ENCODE peak calls at places on chromosomes 4 and X, in nine cellular contexts. One of them, this sample, is unnamed. For H3K27me3, the result is how much of the 10 kb centered on the place peaks cover.

GRCh38 chr4:151786158-151786495 is 25.3 kb upstream of the GATB start:
- ATAC-seq in GM12878: peak
- ATAC-seq in IMR-90: no peak
- ATAC-seq in heart left ventricle: no peak
- ATAC-seq in upper lobe of left lung: no peak
- ATAC-seq in body of pancreas: no peak
- ATAC-seq in HepG2: no peak
- ATAC-seq in HCT116: no peak
- ATAC-seq in right lobe of liver: no peak
- ATAC-seq in this sample: no peak

GRCh38 chrX:56231706-56232105 is 450 bp upstream of the KLF8 start:
- ATAC-seq in upper lobe of left lung: no peak
- ATAC-seq in GM12878: no peak
- ATAC-seq in HepG2: no peak
- ATAC-seq in HCT116: no peak
- ATAC-seq in right lobe of liver: no peak
- ATAC-seq in body of pancreas: no peak
- ATAC-seq in heart left ventricle: no peak
- ATAC-seq in IMR-90: no peak
- ATAC-seq in this sample: no peak

GRCh38 chr4:74244049-74244448 is 64.2 kb upstream of the EPGN start:
- ATAC-seq in IMR-90: no peak
- ATAC-seq in HepG2: no peak
- ATAC-seq in GM12878: no peak
- ATAC-seq in HCT116: no peak
- ATAC-seq in body of pancreas: no peak
- ATAC-seq in heart left ventricle: no peak
- ATAC-seq in right lobe of liver: no peak
- ATAC-seq in upper lobe of left lung: no peak
- ATAC-seq in this sample: no peak

GRCh38 chr4:185127021-185127925 is 15.8 kb upstream of the SLC25A4 start:
- ATAC-seq in IMR-90: peak
- ATAC-seq in GM12878: no peak
- ATAC-seq in body of pancreas: peak
- ATAC-seq in HepG2: peak
- ATAC-seq in heart left ventricle: peak
- ATAC-seq in right lobe of liver: peak
- ATAC-seq in HCT116: no peak
- ATAC-seq in upper lobe of left lung: peak
- ATAC-seq in this sample: peak

GRCh38 chr4:115042496-115042895 is 70.9 kb downstream of the NDST4 start:
- ATAC-seq in upper lobe of left lung: no peak
- ATAC-seq in GM12878: peak
- ATAC-seq in heart left ventricle: no peak
- ATAC-seq in HepG2: peak
- ATAC-seq in right lobe of liver: no peak
- ATAC-seq in IMR-90: no peak
- ATAC-seq in body of pancreas: no peak
- ATAC-seq in HCT116: peak
- ATAC-seq in this sample: no peak

GRCh38 chr4:168865854-168866253 is 144.2 kb downstream of the CBR4 start:
- ATAC-seq in HepG2: no peak
- ATAC-seq in HCT116: no peak
- ATAC-seq in body of pancreas: no peak
- ATAC-seq in IMR-90: no peak
- ATAC-seq in right lobe of liver: no peak
- ATAC-seq in upper lobe of left lung: no peak
- ATAC-seq in GM12878: no peak
- ATAC-seq in heart left ventricle: no peak
- ATAC-seq in this sample: no peak

GRCh38 chrX:109847257-109848187 is 114.5 kb upstream of the ACSL4 start:
- ATAC-seq in heart left ventricle: no peak
- ATAC-seq in upper lobe of left lung: peak
- ATAC-seq in GM12878: no peak
- ATAC-seq in right lobe of liver: no peak
- ATAC-seq in HCT116: no peak
- ATAC-seq in body of pancreas: peak
- ATAC-seq in HepG2: peak
- ATAC-seq in IMR-90: peak
- ATAC-seq in this sample: peak

GRCh38 chrX:107448625-107449468 is 605 bp upstream of the FRMPD3 start:
- ATAC-seq in right lobe of liver: peak
- ATAC-seq in heart left ventricle: no peak
- ATAC-seq in body of pancreas: no peak
- ATAC-seq in IMR-90: no peak
- ATAC-seq in upper lobe of left lung: no peak
- ATAC-seq in HepG2: peak
- ATAC-seq in HCT116: peak
- ATAC-seq in GM12878: no peak
- ATAC-seq in this sample: no peak

GRCh38 chr4:56681158-56681848 is at the start of gene HOPX:
- ATAC-seq in GM12878: peak
- ATAC-seq in heart left ventricle: peak
- ATAC-seq in IMR-90: no peak
- ATAC-seq in right lobe of liver: no peak
- ATAC-seq in body of pancreas: peak
- ATAC-seq in HCT116: no peak
- ATAC-seq in upper lobe of left lung: peak
- ATAC-seq in HepG2: no peak
- ATAC-seq in this sample: no peak

GRCh38 chr4:15755781-15756180 is 22.3 kb upstream of the CD38 start:
- ATAC-seq in IMR-90: peak
- ATAC-seq in HCT116: no peak
- ATAC-seq in upper lobe of left lung: no peak
- ATAC-seq in body of pancreas: no peak
- ATAC-seq in right lobe of liver: no peak
- ATAC-seq in heart left ventricle: no peak
- ATAC-seq in HepG2: no peak
- ATAC-seq in GM12878: peak
- ATAC-seq in this sample: no peak
- H3K4me3 ChIP-seq in IMR-90: no peak
- H3K4me3 ChIP-seq in HCT116: no peak
- H3K4me3 ChIP-seq in upper lobe of left lung: no peak
- H3K4me3 ChIP-seq in body of pancreas: no peak
- H3K4me3 ChIP-seq in right lobe of liver: no peak
- H3K4me3 ChIP-seq in heart left ventricle: no peak
- H3K4me3 ChIP-seq in HepG2: no peak
- H3K4me3 ChIP-seq in GM12878: no peak
- H3K4me3 ChIP-seq in this sample: no peak

GRCh38 chrX:53631156-53631555 is 55.4 kb downstream of the HUWE1 start:
- ATAC-seq in HCT116: no peak
- ATAC-seq in HepG2: no peak
- ATAC-seq in body of pancreas: no peak
- ATAC-seq in GM12878: no peak
- ATAC-seq in IMR-90: peak
- ATAC-seq in upper lobe of left lung: no peak
- ATAC-seq in heart left ventricle: no peak
- ATAC-seq in right lobe of liver: no peak
- ATAC-seq in this sample: no peak
- TF ChIP-seq POLR2A in HCT116: no peak
- TF ChIP-seq POLR2A in HepG2: no peak
- TF ChIP-seq POLR2A in body of pancreas: no peak
- TF ChIP-seq POLR2A in GM12878: no peak
- TF ChIP-seq POLR2A in IMR-90: no peak
- TF ChIP-seq POLR2A in upper lobe of left lung: no peak
- TF ChIP-seq POLR2A in heart left ventricle: no peak
- TF ChIP-seq POLR2A in right lobe of liver: no peak
- TF ChIP-seq POLR2A in this sample: no peak

GRCh38 chr4:14768449-14768848 is 233.8 kb upstream of the CPEB2 start:
- ATAC-seq in GM12878: no peak
- ATAC-seq in heart left ventricle: no peak
- ATAC-seq in right lobe of liver: no peak
- ATAC-seq in body of pancreas: no peak
- ATAC-seq in HCT116: no peak
- ATAC-seq in HepG2: no peak
- ATAC-seq in IMR-90: no peak
- ATAC-seq in upper lobe of left lung: no peak
- ATAC-seq in this sample: no peak

GRCh38 chr4:14771504-14772175 is 230.6 kb upstream of the CPEB2 start:
- ATAC-seq in right lobe of liver: no peak
- ATAC-seq in GM12878: no peak
- ATAC-seq in IMR-90: no peak
- ATAC-seq in heart left ventricle: no peak
- ATAC-seq in HepG2: no peak
- ATAC-seq in upper lobe of left lung: no peak
- ATAC-seq in body of pancreas: no peak
- ATAC-seq in HCT116: no peak
- ATAC-seq in this sample: no peak

GRCh38 chr4:14772388-14772787 is 229.9 kb upstream of the CPEB2 start:
- ATAC-seq in GM12878: peak
- ATAC-seq in heart left ventricle: no peak
- ATAC-seq in right lobe of liver: no peak
- ATAC-seq in IMR-90: no peak
- ATAC-seq in HCT116: no peak
- ATAC-seq in body of pancreas: no peak
- ATAC-seq in upper lobe of left lung: no peak
- ATAC-seq in HepG2: no peak
- ATAC-seq in this sample: no peak

GRCh38 chr4:14770025-14770424 is 232.3 kb upstream of the CPEB2 start:
- ATAC-seq in heart left ventricle: no peak
- ATAC-seq in HCT116: no peak
- ATAC-seq in GM12878: no peak
- ATAC-seq in body of pancreas: no peak
- ATAC-seq in right lobe of liver: no peak
- ATAC-seq in upper lobe of left lung: no peak
- ATAC-seq in IMR-90: no peak
- ATAC-seq in HepG2: no peak
- ATAC-seq in this sample: no peak

GRCh38 chr4:14771091-14771490 is 231.2 kb upstream of the CPEB2 start:
- ATAC-seq in right lobe of liver: peak
- ATAC-seq in heart left ventricle: no peak
- ATAC-seq in IMR-90: no peak
- ATAC-seq in HepG2: no peak
- ATAC-seq in GM12878: no peak
- ATAC-seq in body of pancreas: no peak
- ATAC-seq in HCT116: no peak
- ATAC-seq in upper lobe of left lung: no peak
- ATAC-seq in this sample: no peak
- H3K27me3 ChIP-seq in right lobe of liver: under half
- H3K27me3 ChIP-seq in heart left ventricle: under half
- H3K27me3 ChIP-seq in IMR-90: under half
- H3K27me3 ChIP-seq in HepG2: under half
- H3K27me3 ChIP-seq in GM12878: under half
- H3K27me3 ChIP-seq in body of pancreas: under half
- H3K27me3 ChIP-seq in HCT116: under half
- H3K27me3 ChIP-seq in upper lobe of left lung: under half
- H3K27me3 ChIP-seq in this sample: under half

GRCh38 chrX:3697701-3698279 is 15.7 kb downstream of the PRKX start:
- ATAC-seq in body of pancreas: peak
- ATAC-seq in HCT116: no peak
- ATAC-seq in IMR-90: no peak
- ATAC-seq in heart left ventricle: peak
- ATAC-seq in upper lobe of left lung: no peak
- ATAC-seq in HepG2: no peak
- ATAC-seq in right lobe of liver: peak
- ATAC-seq in GM12878: no peak
- ATAC-seq in this sample: peak

GRCh38 chrX:3697220-3697684 is 16.2 kb downstream of the PRKX start:
- ATAC-seq in IMR-90: no peak
- ATAC-seq in heart left ventricle: no peak
- ATAC-seq in right lobe of liver: peak
- ATAC-seq in body of pancreas: peak
- ATAC-seq in GM12878: no peak
- ATAC-seq in HepG2: no peak
- ATAC-seq in upper lobe of left lung: no peak
- ATAC-seq in HCT116: no peak
- ATAC-seq in this sample: no peak

DNA sequence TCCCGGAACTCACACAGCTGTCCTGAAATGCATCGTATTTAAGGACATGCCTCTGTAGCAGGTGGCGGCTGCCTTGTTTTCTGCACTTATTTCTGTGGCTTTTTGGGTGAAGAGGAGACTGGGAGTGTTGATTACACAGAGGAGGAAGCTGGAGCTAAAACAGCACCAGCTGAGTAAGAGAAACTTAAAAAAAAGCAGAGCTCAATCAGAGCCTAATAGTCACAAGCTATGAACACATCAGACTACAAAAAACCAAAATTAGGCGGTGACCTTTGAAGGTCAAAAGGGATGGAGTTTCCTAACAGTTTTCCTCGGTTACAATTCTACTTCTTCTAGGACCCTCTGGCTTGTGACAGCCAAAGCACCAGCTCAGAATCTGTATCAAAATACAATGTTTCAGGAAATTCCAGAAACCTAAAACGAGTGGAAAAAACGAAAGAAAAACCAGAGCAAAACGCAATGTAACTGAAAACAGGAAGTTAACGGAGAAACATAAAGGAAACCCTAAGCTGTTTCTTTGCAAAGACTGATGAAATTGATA is 13.5 kb downstream of the PRKX start:
- ATAC-seq in HCT116: no peak
- ATAC-seq in GM12878: peak
- ATAC-seq in IMR-90: no peak
- ATAC-seq in heart left ventricle: no peak
- ATAC-seq in body of pancreas: no peak
- ATAC-seq in upper lobe of left lung: no peak
- ATAC-seq in HepG2: no peak
- ATAC-seq in right lobe of liver: no peak
- ATAC-seq in this sample: no peak
- H3K4me3 ChIP-seq in HCT116: no peak
- H3K4me3 ChIP-seq in GM12878: peak
- H3K4me3 ChIP-seq in IMR-90: peak
- H3K4me3 ChIP-seq in heart left ventricle: peak
- H3K4me3 ChIP-seq in body of pancreas: no peak
- H3K4me3 ChIP-seq in upper lobe of left lung: peak
- H3K4me3 ChIP-seq in HepG2: no peak
- H3K4me3 ChIP-seq in right lobe of liver: peak
- H3K4me3 ChIP-seq in this sample: peak